ENCODE peak calls at places on chromosomes 12 and 14, in eight cellular contexts. J is SK-N-SH, W is HL-60, G is Calu3, P is psoas muscle, T is AG10803, X is astrocyte of the spinal cord, E is choroid plexus epithelial cell. V is an unnamed sample.

GRCh38 chr14:69328317-69328716 is 68.4 kb downstream of the GALNT16 start:
- DNase-seq in J (no peak), W (no peak), G (no peak), P (no peak), T (no peak), X (no peak), E (no peak), V (no peak)

GRCh38 chr12:53791735-53792326 is 40.1 kb upstream of the CISTR start:
- DNase-seq in J (no peak), W (no peak), G (peak; percentile 48), P (peak; percentile 52), T (peak; percentile 33), X (no peak), E (no peak), V (peak; percentile 19)

GRCh38 chr12:3595721-3596120 is 104.7 kb downstream of the PRMT8 start:
- DNase-seq in J (no peak), W (no peak), G (no peak), P (no peak), T (no peak), X (no peak), E (no peak), V (no peak)

GRCh38 chr14:104872469-104873341 is 7.6 kb downstream of the CEP170B start:
- DNase-seq in J (no peak), W (no peak), G (peak; percentile 67), P (peak; percentile 70), T (peak; percentile 62), X (no peak), E (peak; percentile 58), V (no peak)

GRCh38 chr14:50173891-50174290 is 57.5 kb downstream of the SOS2 start:
- DNase-seq in J (no peak), W (no peak), G (no peak), P (no peak), T (peak; percentile 8), X (peak; percentile 32), E (no peak), V (no peak)

GRCh38 chr14:85516239-85517112 is 13.5 kb upstream of the FLRT2 start:
- DNase-seq in J (no peak), W (no peak), G (no peak), P (no peak), T (peak; percentile 94), X (peak; percentile 88), E (peak; percentile 87), V (no peak)

GRCh38 chr12:122835693-122836026 is 403 bp downstream of the HIP1R start:
- DNase-seq in J (peak; percentile 83), W (peak; percentile 17), G (peak; percentile 53), P (no peak), T (no peak), X (no peak), E (no peak), V (peak; percentile 77)

GRCh38 chr14:71933026-71933587 is 878 bp downstream of the RGS6 start:
- DNase-seq in J (no peak), W (no peak), G (no peak), P (no peak), T (no peak), X (no peak), E (peak; percentile 3), V (no peak)

GRCh38 chr12:59075968-59076367 is 155.7 kb upstream of the LRIG3 start:
- DNase-seq in J (no peak), W (no peak), G (no peak), P (no peak), T (no peak), X (no peak), E (no peak), V (no peak)
- TF ChIP-seq CTCF in J (no peak), W (no peak), G (no peak), P (no peak), T (peak; percentile 35), X (peak; percentile 16), E (peak; percentile 44), V (no peak)

GRCh38 chr12:106149096-106149784 is 10.5 kb upstream of the NUAK1 start:
- DNase-seq in J (no peak), W (no peak), G (peak; percentile 64), P (no peak), T (peak; percentile 24), X (peak; percentile 40), E (peak; percentile 61), V (no peak)
- TF ChIP-seq CTCF in J (peak; percentile 64), W (peak; percentile 5), G (peak; percentile 69), P (peak; percentile 62), T (peak; percentile 72), X (peak; percentile 76), E (peak; percentile 85), V (peak; percentile 38)

GRCh38 chr12:89704457-89704856 is 4.2 kb downstream of the ATP2B1 start:
- DNase-seq in J (no peak), W (no peak), G (no peak), P (no peak), T (no peak), X (no peak), E (no peak), V (no peak)

GRCh38 chr12:89702503-89702902 is 6.1 kb downstream of the ATP2B1 start:
- DNase-seq in J (no peak), W (no peak), G (no peak), P (no peak), T (no peak), X (no peak), E (no peak), V (no peak)

GRCh38 chr12:89700191-89700810 is 8.3 kb downstream of the ATP2B1 start:
- DNase-seq in J (no peak), W (no peak), G (no peak), P (no peak), T (no peak), X (peak; percentile 33), E (no peak), V (no peak)

GRCh38 chr12:89703768-89704167 is 4.9 kb downstream of the ATP2B1 start:
- DNase-seq in J (no peak), W (no peak), G (no peak), P (no peak), T (no peak), X (no peak), E (no peak), V (no peak)

DNA sequence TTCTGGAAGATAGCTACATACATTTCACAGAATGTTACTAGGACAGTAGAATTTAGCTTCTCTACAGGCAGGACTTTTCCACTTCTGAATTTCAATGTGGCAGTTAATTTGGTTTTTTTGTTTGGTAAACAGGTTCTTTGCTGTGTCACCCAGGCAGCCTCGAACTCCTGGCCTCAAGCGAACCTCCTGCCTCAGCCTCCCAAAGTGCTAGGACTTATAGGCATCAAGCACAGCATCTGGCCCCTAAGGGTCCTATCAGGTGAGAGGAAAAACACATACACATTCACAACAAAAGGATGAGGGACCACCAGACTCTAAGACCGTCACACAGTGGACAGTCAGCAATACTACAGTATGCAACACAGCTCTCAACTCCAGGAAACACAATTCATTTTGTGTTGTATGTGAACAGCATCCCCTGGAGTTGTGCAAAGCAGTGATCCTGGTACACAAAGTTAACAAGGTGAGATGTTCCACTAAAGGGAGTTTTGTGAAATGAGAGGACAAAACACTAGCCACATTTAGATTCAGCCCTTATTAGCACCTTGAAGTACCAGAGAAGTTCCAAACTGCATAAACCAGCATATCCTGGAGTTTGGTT is 6.9 kb downstream of the ATP2B1 start:
- DNase-seq in J (no peak), W (no peak), G (no peak), P (no peak), T (no peak), X (no peak), E (no peak), V (no peak)
- TF ChIP-seq CTCF in J (no peak), W (no peak), G (no peak), P (no peak), T (peak; percentile 6), X (no peak), E (no peak), V (no peak)

GRCh38 chr12:47326190-47326589 is 246.4 kb upstream of the AMIGO2 start:
- DNase-seq in J (no peak), W (no peak), G (no peak), P (no peak), T (no peak), X (no peak), E (no peak), V (no peak)
- TF ChIP-seq CTCF in J (no peak), W (no peak), G (no peak), P (no peak), T (no peak), X (no peak), E (no peak), V (no peak)

DNA sequence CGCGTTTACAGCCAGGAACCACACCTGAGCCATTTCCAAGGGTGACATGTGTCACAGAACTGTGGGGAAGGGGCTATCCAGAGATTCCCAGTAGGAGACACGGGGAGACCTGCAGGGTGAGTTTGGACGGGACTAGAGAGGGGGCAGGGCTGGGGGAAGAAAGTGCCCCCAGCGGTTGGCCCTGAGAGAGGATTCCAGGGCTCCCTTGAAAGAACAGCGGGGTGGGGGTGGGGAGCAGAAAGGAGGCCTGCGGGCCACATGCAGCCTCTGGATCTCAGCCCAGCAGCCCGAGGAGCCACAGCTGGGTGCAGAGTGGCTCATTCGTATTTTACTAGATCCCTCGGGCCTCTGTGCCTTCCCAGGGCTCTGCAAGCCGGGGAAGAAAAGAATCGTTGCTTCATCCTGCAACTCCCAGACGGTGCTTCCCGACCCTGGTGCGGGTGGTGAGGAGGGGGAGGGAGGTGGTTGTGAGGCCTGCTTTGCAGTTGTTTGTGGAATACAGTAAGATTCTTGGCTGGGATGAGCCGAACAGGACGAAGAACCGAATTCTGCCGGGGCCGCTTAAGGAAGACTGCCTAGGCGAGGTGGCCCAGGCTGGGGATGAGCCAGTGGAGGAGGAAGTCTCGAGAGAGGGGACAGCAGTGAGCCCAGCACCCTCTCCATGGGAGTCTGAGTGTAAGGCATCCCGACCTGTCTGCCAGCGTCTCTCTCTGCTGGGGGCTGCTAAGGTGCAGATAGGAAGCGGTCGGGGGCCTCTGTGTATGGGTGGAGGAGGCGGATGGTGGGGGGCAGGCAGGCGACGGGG is 36.1 kb upstream of the ANKRD9 start:
- DNase-seq in J (peak; percentile 19), W (no peak), G (no peak), P (no peak), T (peak; percentile 74), X (no peak), E (peak; percentile 76), V (no peak)
- TF ChIP-seq CTCF in J (no peak), W (no peak), G (no peak), P (no peak), T (peak; percentile 21), X (peak; percentile 11), E (peak; percentile 26), V (no peak)